ENCODE peak calls at places on chromosomes 6 and 20, in five cellular contexts. O is CD8-positive, alpha-beta T cell; N is lower leg skin; E is fibroblast of lung; Y is HFF-Myc. H is an unnamed sample.

GRCh38 chr6:37131104-37131959 is 38.6 kb upstream of the PIM1 start:
- DNase-seq in N (no peak), E (peak; percentile 66), Y (no peak), O (no peak), H (no peak)

GRCh38 chr20:58598271-58599015 is 52.6 kb upstream of the STX16 start:
- DNase-seq in N (peak; percentile 21), E (peak; percentile 82), Y (peak; percentile 37), O (no peak), H (no peak)

GRCh38 chr6:108796875-108797274 is 51.3 kb upstream of the ARMC2 start:
- DNase-seq in E (no peak), N (no peak), Y (no peak), O (no peak), H (no peak)

GRCh38 chr6:25155221-25155620 is 124.0 kb upstream of the CARMIL1 start:
- DNase-seq in O (no peak), N (no peak), E (no peak), Y (no peak), H (no peak)

GRCh38 chr6:98529364-98529763 is 305.0 kb upstream of the POU3F2 start:
- DNase-seq in E (no peak), Y (no peak), N (no peak), O (no peak), H (no peak)

GRCh38 chr6:41182069-41183034 is 18.6 kb downstream of the TREML2 start:
- DNase-seq in N (peak; percentile 32), O (peak; percentile 28), Y (peak; percentile 12), E (peak; percentile 51), H (peak; percentile 4)

GRCh38 chr6:78436335-78436734 is 431.0 kb upstream of the IRAK1BP1 start:
- DNase-seq in O (no peak), N (no peak), E (peak; percentile 34), Y (peak; percentile 1), H (no peak)

GRCh38 chr6:35663001-35663400 is 25.7 kb downstream of the FKBP5 start:
- DNase-seq in E (no peak), Y (no peak), N (no peak), O (no peak), H (no peak)

GRCh38 chr6:71289039-71289801 is 609 bp downstream of the OGFRL1 start:
- DNase-seq in E (no peak), N (no peak), O (peak; percentile 3), Y (no peak), H (no peak)

GRCh38 chr6:43771210-43771857 is 1.3 kb downstream of the VEGFA start:
- DNase-seq in Y (no peak), E (no peak), O (peak; percentile 13), N (peak; percentile 49), H (no peak)

GRCh38 chr20:4512891-4513550 is 208.7 kb upstream of the PRND start:
- DNase-seq in O (no peak), N (no peak), Y (peak; percentile 93), E (peak; percentile 91), H (peak; percentile 88)

GRCh38 chr6:122405417-122405816 is 6.0 kb downstream of the HSF2 start:
- DNase-seq in Y (peak; percentile 6), O (no peak), N (no peak), E (no peak), H (no peak)

GRCh38 chr20:63740070-63740500 is 509 bp downstream of the SLC2A4RG start:
- DNase-seq in Y (no peak), O (no peak), N (no peak), E (peak; percentile 37), H (no peak)

GRCh38 chr6:170575250-170575649 is 9.2 kb downstream of the PDCD2 start:
- DNase-seq in N (no peak), O (no peak), E (peak; percentile 20), Y (no peak), H (no peak)

GRCh38 chr6:162178666-162179065 is 548.9 kb downstream of the PRKN start:
- DNase-seq in O (no peak), N (no peak), Y (no peak), E (no peak), H (no peak)

GRCh38 chr20:4134355-4134834 is 119.0 kb upstream of the RNF24 start:
- DNase-seq in Y (no peak), O (no peak), E (no peak), N (no peak), H (no peak)

GRCh38 chr20:20073851-20074252 is 21.5 kb downstream of the CFAP61 start:
- DNase-seq in E (no peak), Y (no peak), N (no peak), O (no peak), H (no peak)

GRCh38 chr20:46903256-46903655 is 8.6 kb downstream of the EYA2 start:
- DNase-seq in E (no peak), N (no peak), Y (no peak), O (no peak), H (no peak)

GRCh38 chr6:15534970-15535369 is 127.9 kb downstream of the DTNBP1 start:
- DNase-seq in Y (no peak), O (no peak), N (no peak), E (no peak), H (no peak)

GRCh38 chr6:21664263-21665081 is 70.9 kb downstream of the SOX4 start:
- DNase-seq in Y (no peak), O (no peak), N (no peak), E (no peak), H (no peak)

GRCh38 chr6:163844352-163844751 is 429.8 kb downstream of the QKI start:
- DNase-seq in N (no peak), Y (no peak), E (no peak), O (no peak), H (no peak)

GRCh38 chr6:7650876-7651275 is 60.9 kb downstream of the SNRNP48 start:
- DNase-seq in Y (no peak), N (no peak), O (no peak), E (no peak), H (no peak)

GRCh38 chr6:56259682-56260081 is 12.3 kb upstream of the COL21A1 start:
- DNase-seq in O (no peak), E (peak; percentile 86), Y (no peak), N (no peak), H (no peak)

GRCh38 chr20:15834857-15835256 is 738.4 kb downstream of the KIF16B start:
- DNase-seq in O (no peak), Y (no peak), N (no peak), E (no peak), H (no peak)

GRCh38 chr6:111677186-111677990 is 71.7 kb upstream of the TRAF3IP2 start:
- DNase-seq in E (no peak), Y (no peak), N (no peak), O (no peak), H (no peak)

GRCh38 chr20:8366303-8366923 is 234.3 kb downstream of the PLCB1 start:
- DNase-seq in E (no peak), O (no peak), Y (no peak), N (no peak), H (no peak)

GRCh38 chr6:159804504-159804903 is 4.4 kb downstream of the PNLDC1 start:
- DNase-seq in Y (no peak), O (no peak), E (no peak), N (no peak), H (no peak)

GRCh38 chr20:37958856-37959255 is 55.9 kb downstream of the VSTM2L start:
- DNase-seq in N (no peak), E (no peak), Y (no peak), O (no peak), H (no peak)

GRCh38 chr6:131949615-131949908 is 1.6 kb downstream of the CCN2 start:
- DNase-seq in O (no peak), Y (no peak), N (no peak), E (peak; percentile 97), H (no peak)

GRCh38 chr6:161369339-161369738 is 95.5 kb upstream of the AGPAT4 start:
- DNase-seq in N (peak; percentile 33), O (no peak), Y (peak; percentile 26), E (peak; percentile 95), H (peak; percentile 88)

GRCh38 chr6:105432797-105433196 is 29.9 kb upstream of the PREP start:
- DNase-seq in Y (peak; percentile 77), N (no peak), E (peak; percentile 71), O (no peak), H (peak; percentile 79)

GRCh38 chr20:60928341-60928740 is 323.7 kb upstream of the CDH4 start:
- DNase-seq in E (no peak), O (no peak), Y (no peak), N (no peak), H (no peak)
- TF ChIP-seq CTCF in E (no peak), O (no peak), Y (no peak), N (no peak), H (no peak)

DNA sequence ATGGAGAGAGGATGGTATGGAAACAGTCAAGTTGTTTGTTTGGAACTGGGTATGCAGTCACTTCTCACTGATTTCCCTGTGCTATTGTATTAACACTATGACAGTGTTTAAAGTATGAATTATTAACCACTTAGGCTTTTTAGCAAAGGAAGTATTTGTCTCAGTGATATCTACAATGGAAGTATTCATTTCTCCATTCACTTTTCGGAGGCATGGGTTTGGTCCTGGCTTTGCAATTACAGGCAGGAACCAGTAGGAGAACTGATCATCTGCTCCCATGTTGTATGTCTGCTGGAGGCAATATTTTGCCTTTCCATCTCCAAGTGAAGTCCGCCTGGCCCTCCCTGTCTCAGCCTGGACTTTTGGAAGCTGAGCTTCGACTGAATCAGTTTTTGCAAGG is 30.6 kb upstream of the EXOC2 start:
- DNase-seq in N (no peak), E (no peak), Y (no peak), O (no peak), H (no peak)
- TF ChIP-seq CTCF in N (no peak), E (no peak), Y (no peak), O (no peak), H (no peak)

DNA sequence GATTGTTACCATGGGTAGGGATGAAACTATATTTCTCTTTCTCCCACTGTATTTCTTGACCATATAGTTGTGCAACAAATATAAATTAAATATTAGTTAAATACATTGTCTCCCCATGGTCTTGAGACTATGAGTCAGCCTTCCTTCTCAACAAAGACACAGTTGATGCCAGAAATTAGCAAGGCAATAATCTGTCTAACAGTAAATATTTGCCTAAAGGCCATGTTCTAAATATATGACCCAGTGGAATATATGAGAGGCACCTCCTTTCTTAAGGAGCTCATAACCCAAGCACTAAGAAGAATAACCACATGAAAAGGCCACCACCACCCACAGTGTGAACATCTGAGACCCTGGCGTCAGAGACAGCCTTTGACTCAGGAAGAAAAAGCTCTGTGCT is 85.4 kb upstream of the SSTR4 start:
- DNase-seq in Y (no peak), N (no peak), E (no peak), O (no peak), H (no peak)
- TF ChIP-seq CTCF in Y (no peak), N (no peak), E (no peak), O (no peak), H (no peak)

GRCh38 chr6:31336872-31337496 is 20.0 kb downstream of the HLA-B start:
- DNase-seq in E (peak; percentile 13), O (no peak), Y (peak; percentile 15), N (no peak), H (peak; percentile 14)

GRCh38 chr6:31345026-31345730 is 11.8 kb downstream of the HLA-B start:
- DNase-seq in O (no peak), N (no peak), Y (no peak), E (no peak), H (no peak)

GRCh38 chr6:31340228-31340627 is 16.8 kb downstream of the HLA-B start:
- DNase-seq in Y (no peak), E (no peak), O (no peak), N (no peak), H (no peak)

DNA sequence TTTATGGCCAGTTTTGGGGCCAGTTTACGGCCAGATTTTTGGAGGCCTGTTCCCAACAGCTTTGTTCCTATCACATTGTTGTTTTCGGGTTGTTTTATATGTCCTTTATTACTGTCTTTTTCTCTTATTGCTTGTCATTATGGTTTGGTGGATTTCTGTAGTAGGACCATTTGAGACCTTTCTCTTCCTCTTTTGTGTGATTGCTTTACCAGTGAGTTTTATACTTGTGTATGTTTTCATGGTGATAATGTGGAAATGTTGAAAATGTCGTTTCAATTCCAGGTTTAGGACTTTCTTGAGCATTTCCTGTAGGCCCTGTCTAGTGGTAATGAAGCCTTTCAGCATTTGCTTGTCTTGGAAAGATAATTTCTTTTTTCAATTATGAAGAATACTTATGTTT is 17.8 kb downstream of the HLA-B start:
- DNase-seq in Y (no peak), N (no peak), E (no peak), O (no peak), H (no peak)
- TF ChIP-seq CTCF in Y (no peak), N (no peak), E (no peak), O (no peak), H (no peak)

H was measured in kidney epithelial cell.